ENCODE peak calls at places on chromosomes 2 and 18, in seven cellular contexts. S is transverse colon, O is AG04449, K is A549, C is PC-9, N is lower leg skin, M is cardiac fibroblast. U is an unnamed sample.

GRCh38 chr2:88735853-88736252 is 44.4 kb downstream of the RPIA start:
- DNase-seq in S (peak; percentile 16), O (no peak), K (no peak), C (peak; percentile 43), N (no peak), M (no peak), U (peak; percentile 38)

GRCh38 chr18:47632970-47633635 is 297.4 kb downstream of the SMAD2 start:
- DNase-seq in S (no peak), O (no peak), K (no peak), C (no peak), N (no peak), M (no peak), U (no peak)

GRCh38 chr2:198700330-198700729 is 757.4 kb downstream of the SATB2 start:
- DNase-seq in S (no peak), O (no peak), K (no peak), C (no peak), N (no peak), M (no peak), U (no peak)

GRCh38 chr2:156327835-156328401 is 4.6 kb downstream of the NR4A2 start:
- DNase-seq in S (no peak), O (no peak), K (no peak), C (no peak), N (no peak), M (no peak), U (no peak)

GRCh38 chr2:219207884-219208740 is 1.5 kb downstream of the ZFAND2B start:
- DNase-seq in S (no peak), O (no peak), K (no peak), C (no peak), N (peak; percentile 85), M (peak; percentile 49), U (peak; percentile 25)

GRCh38 chr2:105470979-105471378 is 72.1 kb upstream of the FHL2 start:
- DNase-seq in S (no peak), O (no peak), K (no peak), C (no peak), N (no peak), M (no peak), U (no peak)

GRCh38 chr2:104853926-104854506 is at the start of gene POU3F3:
- DNase-seq in S (peak; percentile 66), O (no peak), K (peak; percentile 35), C (no peak), N (peak; percentile 98), M (no peak), U (no peak)

GRCh38 chr2:10222-10875 is 36.0 kb downstream of the FAM110C start:
- DNase-seq in S (no peak), O (no peak), K (no peak), C (no peak), N (no peak), M (peak; percentile 4), U (no peak)

GRCh38 chr2:217445726-217446125 is 557.1 kb downstream of the TNS1 start:
- DNase-seq in S (no peak), O (no peak), K (no peak), C (no peak), N (no peak), M (no peak), U (no peak)

GRCh38 chr18:22451796-22452195 is 34.1 kb upstream of the CTAGE1 start:
- DNase-seq in S (no peak), O (no peak), K (no peak), C (no peak), N (no peak), M (no peak), U (no peak)

GRCh38 chr2:46877619-46878113 is 37.9 kb downstream of the MCFD2 start:
- DNase-seq in S (no peak), O (no peak), K (no peak), C (no peak), N (peak; percentile 62), M (no peak), U (no peak)

GRCh38 chr2:102065675-102066252 is 74.0 kb downstream of the IL1R2 start:
- DNase-seq in S (no peak), O (no peak), K (peak; percentile 81), C (peak; percentile 85), N (no peak), M (peak; percentile 93), U (peak; percentile 90)

GRCh38 chr2:160308915-160309314 is 108.8 kb upstream of the ITGB6 start:
- DNase-seq in S (no peak), O (no peak), K (no peak), C (no peak), N (no peak), M (peak; percentile 94), U (peak; percentile 92)

GRCh38 chr2:159755788-159756187 is 42.2 kb downstream of the CD302 start:
- DNase-seq in S (no peak), O (no peak), K (peak; percentile 25), C (peak; percentile 91), N (no peak), M (peak; percentile 44), U (peak; percentile 100)

GRCh38 chr18:78430171-78430857 is 549.3 kb upstream of the SALL3 start:
- DNase-seq in S (no peak), O (no peak), K (no peak), C (no peak), N (no peak), M (no peak), U (no peak)

GRCh38 chr2:206443735-206444527 is 599 bp downstream of the ADAM23 start:
- DNase-seq in S (no peak), O (no peak), K (peak; percentile 46), C (no peak), N (no peak), M (no peak), U (no peak)

GRCh38 chr2:45850558-45850957 is 199.1 kb downstream of the PRKCE start:
- DNase-seq in S (no peak), O (no peak), K (no peak), C (no peak), N (no peak), M (no peak), U (peak; percentile 41)

GRCh38 chr2:45852450-45853150 is 201.1 kb downstream of the PRKCE start:
- DNase-seq in S (no peak), O (no peak), K (no peak), C (no peak), N (no peak), M (no peak), U (no peak)

GRCh38 chr2:45849491-45850283 is 198.2 kb downstream of the PRKCE start:
- DNase-seq in S (no peak), O (peak; percentile 44), K (no peak), C (no peak), N (peak; percentile 87), M (peak; percentile 73), U (peak; percentile 88)

GRCh38 chr2:45851111-45851510 is 199.6 kb downstream of the PRKCE start:
- DNase-seq in S (no peak), O (no peak), K (no peak), C (peak; percentile 69), N (no peak), M (no peak), U (peak; percentile 50)

DNA sequence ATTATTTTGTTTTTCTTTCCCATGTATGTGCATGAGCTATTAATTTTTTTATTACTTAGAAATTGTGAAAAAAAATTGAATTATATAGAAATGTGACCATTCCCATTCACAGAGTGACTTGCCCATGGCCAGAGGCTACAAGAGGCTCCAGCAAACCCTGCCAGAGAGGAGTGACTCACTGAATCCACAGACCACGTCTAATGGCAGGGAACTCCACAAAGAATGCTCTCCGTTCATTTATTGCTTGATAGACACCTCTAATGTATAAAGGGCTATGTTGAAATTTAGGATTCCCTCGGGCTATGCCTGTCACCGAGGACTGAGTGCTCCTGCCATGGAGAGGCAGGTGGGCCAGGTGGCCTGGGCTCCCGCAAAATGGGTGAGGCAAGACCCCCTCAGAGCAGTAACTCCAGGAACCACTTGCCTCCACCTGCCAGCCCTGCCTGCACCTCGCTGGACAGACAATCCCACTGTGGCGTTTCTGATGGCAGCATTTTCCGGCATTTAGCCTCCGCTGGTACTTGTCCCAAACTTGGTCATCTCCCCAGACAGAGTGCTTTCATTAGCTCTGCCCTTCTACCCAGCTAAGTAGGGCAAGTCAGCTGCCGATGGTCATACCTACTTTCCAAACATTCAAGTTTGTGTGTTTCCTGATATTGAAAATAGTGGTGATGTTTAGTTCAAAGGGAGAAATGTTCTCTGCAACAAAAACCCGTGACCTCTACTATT is 200.3 kb downstream of the PRKCE start:
- DNase-seq in S (no peak), O (no peak), K (peak; percentile 15), C (peak; percentile 100), N (no peak), M (peak; percentile 65), U (peak; percentile 88)
- H3K4me3 ChIP-seq in S (no peak overlapping the region), O (no peak overlapping the region), K (no peak overlapping the region), C (peak overlapping the region; percentile 15), N (no peak overlapping the region), M (no peak overlapping the region), U (no peak overlapping the region)

GRCh38 chr18:62398291-62398690 is 73.2 kb downstream of the TNFRSF11A start:
- DNase-seq in S (no peak), O (no peak), K (no peak), C (no peak), N (no peak), M (no peak), U (no peak)

GRCh38 chr18:62396967-62397366 is 71.9 kb downstream of the TNFRSF11A start:
- DNase-seq in S (no peak), O (no peak), K (no peak), C (no peak), N (no peak), M (no peak), U (no peak)

GRCh38 chr18:62394001-62394763 is 69.1 kb downstream of the TNFRSF11A start:
- DNase-seq in S (peak; percentile 62), O (no peak), K (no peak), C (no peak), N (no peak), M (no peak), U (no peak)

GRCh38 chr18:62399306-62399705 is 74.2 kb downstream of the TNFRSF11A start:
- DNase-seq in S (no peak), O (no peak), K (no peak), C (no peak), N (no peak), M (no peak), U (no peak)

GRCh38 chr18:62396381-62396780 is 71.3 kb downstream of the TNFRSF11A start:
- DNase-seq in S (no peak), O (no peak), K (no peak), C (no peak), N (no peak), M (no peak), U (peak; percentile 44)
- TF ChIP-seq CTCF in S (no peak), O (no peak), K (no peak), C (no peak), N (no peak), M (no peak), U (no peak)

DNA sequence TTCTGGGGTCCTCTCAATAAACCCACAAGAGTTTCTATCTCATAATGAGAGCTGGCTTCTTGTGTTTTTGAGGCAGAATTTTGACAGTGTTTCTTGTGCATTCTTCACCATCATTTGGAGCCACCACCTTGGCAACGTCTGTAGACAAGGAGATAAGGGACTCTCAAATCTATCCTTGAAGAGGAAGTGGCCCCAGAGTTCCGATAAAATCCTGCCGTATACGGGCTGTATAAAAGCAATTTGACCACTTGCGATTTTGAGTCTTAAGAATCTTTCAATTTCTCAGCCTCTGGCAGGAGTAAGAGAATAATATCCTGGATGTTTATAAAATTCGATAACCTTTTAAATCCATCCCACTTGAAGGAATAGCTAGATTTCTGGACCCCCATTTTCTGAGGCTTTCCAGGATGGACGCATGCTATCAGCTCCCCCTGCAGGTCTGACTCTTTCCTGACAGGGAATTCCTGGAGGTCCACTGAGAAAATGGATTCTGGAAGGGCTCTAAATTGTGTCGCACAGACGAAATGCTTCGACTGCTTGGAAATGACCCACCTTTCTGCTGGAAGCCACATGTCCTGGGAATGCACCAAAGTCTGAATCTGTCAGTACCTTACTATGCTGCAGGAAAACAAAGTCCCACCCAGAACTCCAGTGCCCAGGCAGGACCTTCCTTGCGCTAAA is 54.1 kb downstream of the E2F6 start:
- DNase-seq in S (peak; percentile 66), O (no peak), K (no peak), C (no peak), N (peak; percentile 82), M (peak; percentile 70), U (peak; percentile 39)
- H3K4me3 ChIP-seq in S (peak overlapping the region; percentile 52), O (no peak overlapping the region), K (peak overlapping the region; percentile 25), C (no peak overlapping the region), N (no peak overlapping the region), M (peak overlapping the region; percentile 35), U (peak overlapping the region; percentile 21)

GRCh38 chr2:232999354-232999753 is 13.7 kb downstream of the NGEF start:
- DNase-seq in S (no peak), O (no peak), K (no peak), C (peak; percentile 34), N (peak; percentile 70), M (no peak), U (no peak)
- TF ChIP-seq CTCF in S (no peak), O (no peak), K (no peak), C (no peak), N (no peak), M (no peak), U (no peak)

U was measured in bronchial epithelial cell.